ENCODE peak calls at places on chromosomes 4 and X, in ten cellular contexts. J is mammary epithelial cell, L is Panc1, D is HL-60, W is thyroid gland, G is right lobe of liver, R is uterus, M is upper lobe of right lung, O is aorta, Y is HCT116. S is an unnamed sample.

GRCh38 chr4:94545296-94545695 is 93.6 kb downstream of the PDLIM5 start:
- DNase-seq in Y (no peak), R (no peak), D (no peak), M (no peak), J (peak; percentile 64), L (no peak), G (no peak), W (no peak), O (no peak), S (no peak)

GRCh38 chrX:40054793-40055192 is 43.0 kb downstream of the BCOR start:
- DNase-seq in O (no peak), Y (no peak), M (no peak), R (no peak), L (no peak), W (no peak), J (no peak), D (no peak), G (no peak), S (no peak)

GRCh38 chr4:5110901-5111300 is 59.6 kb downstream of the STK32B start:
- DNase-seq in O (no peak), M (no peak), Y (no peak), L (no peak), J (no peak), R (no peak), D (no peak), W (no peak), G (no peak), S (no peak)

GRCh38 chr4:105474110-105474518 is 252 bp upstream of the PPA2 start:
- DNase-seq in D (no peak), J (peak; percentile 81), O (peak; percentile 97), Y (no peak), W (peak; percentile 90), G (peak; percentile 92), M (peak; percentile 95), R (peak; percentile 74), L (no peak), S (no peak)

GRCh38 chrX:153443476-153444332 is 2.2 kb downstream of the TREX2 start:
- DNase-seq in W (no peak), R (no peak), G (no peak), D (no peak), J (peak; percentile 13), O (peak; percentile 72), L (no peak), Y (no peak), M (no peak), S (no peak)

GRCh38 chr4:3716876-3717235 is 49.3 kb upstream of the ADRA2C start:
- DNase-seq in M (no peak), J (no peak), O (peak; percentile 57), W (no peak), G (no peak), D (no peak), Y (no peak), L (no peak), R (no peak), S (no peak)

GRCh38 chr4:108828620-108829019 is 65.8 kb upstream of the ETNPPL start:
- DNase-seq in J (no peak), Y (no peak), D (no peak), G (no peak), O (no peak), M (no peak), R (no peak), W (no peak), L (no peak), S (no peak)

GRCh38 chr4:45477311-45477733 is 646.5 kb downstream of the GABRG1 start:
- DNase-seq in G (no peak), D (no peak), R (no peak), M (no peak), L (no peak), W (no peak), Y (no peak), J (no peak), O (peak; percentile 67), S (no peak)

GRCh38 chr4:113292371-113293042 is 243.1 kb downstream of the ANK2 start:
- DNase-seq in O (peak; percentile 77), Y (no peak), L (no peak), R (peak; percentile 34), W (peak; percentile 58), G (no peak), M (no peak), J (no peak), D (no peak), S (no peak)
- H3K4me3 ChIP-seq in O (no peak overlapping the region), Y (no peak overlapping the region), L (no peak overlapping the region), R (no peak overlapping the region), W (no peak overlapping the region), G (no peak overlapping the region), M (peak overlapping the region; percentile 24), J (no peak overlapping the region), D (no peak overlapping the region), S (no peak overlapping the region)

GRCh38 chrX:10049246-10049645 is 82.1 kb downstream of the CLDN34 start:
- DNase-seq in L (no peak), G (no peak), Y (no peak), R (no peak), D (no peak), W (no peak), J (no peak), M (no peak), O (no peak), S (no peak)

GRCh38 chrX:10048695-10049094 is 81.5 kb downstream of the CLDN34 start:
- DNase-seq in D (no peak), R (no peak), W (no peak), J (no peak), G (no peak), L (no peak), M (peak; percentile 63), Y (no peak), O (peak; percentile 39), S (no peak)

GRCh38 chrX:10047133-10047532 is 80.0 kb downstream of the CLDN34 start:
- DNase-seq in Y (no peak), D (no peak), L (no peak), J (no peak), W (no peak), R (no peak), M (no peak), O (peak; percentile 54), G (no peak), S (no peak)

GRCh38 chrX:10047631-10048030 is 80.5 kb downstream of the CLDN34 start:
- DNase-seq in G (no peak), O (no peak), Y (no peak), M (no peak), J (no peak), W (no peak), R (no peak), D (no peak), L (no peak), S (no peak)

DNA sequence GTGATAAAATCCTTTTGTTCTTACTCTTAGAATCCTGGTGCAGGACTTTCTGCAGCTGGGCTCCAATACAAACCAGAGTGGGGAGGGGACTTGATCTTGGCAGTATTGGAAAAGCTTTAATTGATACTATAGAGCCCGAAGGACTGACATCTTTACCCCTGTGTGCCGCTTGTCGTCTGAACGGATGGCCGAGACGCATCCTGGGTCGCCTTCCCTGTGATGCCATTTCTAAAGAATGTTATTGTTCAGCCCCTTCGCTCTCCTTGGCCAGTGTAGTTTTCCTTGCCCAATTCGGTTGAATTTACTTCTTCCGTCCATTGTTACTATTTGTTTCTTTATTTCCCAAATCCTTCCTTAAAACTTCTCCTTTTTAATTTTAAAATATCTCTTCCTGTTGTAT is 80.9 kb downstream of the CLDN34 start:
- DNase-seq in J (no peak), O (peak; percentile 57), Y (no peak), D (no peak), R (no peak), L (no peak), M (no peak), G (no peak), W (no peak), S (no peak)
- H3K4me3 ChIP-seq in J (no peak overlapping the region), O (no peak overlapping the region), Y (no peak overlapping the region), D (no peak overlapping the region), R (no peak overlapping the region), L (no peak overlapping the region), M (no peak overlapping the region), G (no peak overlapping the region), W (no peak overlapping the region), S (no peak overlapping the region)

GRCh38 chrX:131288188-131288587 is 918 bp downstream of the IGSF1 start:
- DNase-seq in L (no peak), J (no peak), O (no peak), W (no peak), G (no peak), R (no peak), Y (no peak), D (no peak), M (no peak), S (no peak)

GRCh38 chrX:131287556-131288179 is 1.4 kb downstream of the IGSF1 start:
- DNase-seq in D (no peak), Y (no peak), J (no peak), W (no peak), G (no peak), L (no peak), O (no peak), M (no peak), R (no peak), S (no peak)

GRCh38 chrX:131289527-131289926 is 421 bp upstream of the IGSF1 start:
- DNase-seq in G (no peak), W (no peak), D (no peak), M (no peak), O (no peak), R (no peak), Y (no peak), L (no peak), J (no peak), S (no peak)

DNA sequence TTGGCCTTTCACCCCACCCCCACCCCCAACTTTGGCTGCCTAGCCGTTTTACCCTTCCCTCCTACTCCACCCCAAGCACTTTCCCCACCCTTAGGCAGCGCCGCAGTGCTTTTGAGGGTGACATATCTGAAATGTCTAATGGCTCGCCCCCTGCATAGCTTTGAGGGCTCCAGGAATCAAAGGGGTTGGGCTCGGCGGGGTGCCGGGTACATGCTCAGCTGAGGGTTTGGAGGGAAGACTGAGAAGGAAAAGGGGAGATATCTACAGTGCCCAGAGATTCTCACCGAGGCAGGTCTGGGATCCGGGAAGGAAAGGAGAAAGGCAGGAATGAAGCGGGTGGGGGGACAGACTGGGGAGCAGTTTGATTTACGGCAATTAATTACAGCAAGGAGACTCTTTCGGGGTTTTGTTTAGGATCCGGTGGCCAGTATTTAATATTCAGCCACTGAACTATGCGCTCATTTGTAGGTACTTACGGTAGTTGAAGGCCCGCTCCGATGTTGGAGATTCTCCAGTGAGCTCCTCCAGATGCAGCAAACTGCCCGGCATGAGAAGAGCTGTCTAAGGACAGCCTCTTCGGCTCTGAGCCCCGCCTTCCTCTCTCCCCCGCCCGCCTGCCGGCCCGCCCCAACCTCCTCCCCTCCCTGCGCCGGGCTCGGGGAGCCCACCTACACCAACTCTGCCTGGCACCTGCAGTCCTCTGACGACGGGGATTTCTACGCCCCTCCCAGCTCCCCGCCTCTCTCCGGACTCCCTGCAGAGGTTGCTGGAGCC is at the start of gene IGSF1:
- DNase-seq in Y (no peak), G (peak; percentile 25), R (peak; percentile 46), W (peak; percentile 73), D (no peak), O (no peak), M (no peak), J (no peak), L (no peak), S (no peak)
- H3K4me3 ChIP-seq in Y (no peak within 1 kb of the TSS), G (no peak within 1 kb of the TSS), R (no peak within 1 kb of the TSS), W (peak within 1 kb of the TSS; percentile 14), D (no peak within 1 kb of the TSS), O (no peak within 1 kb of the TSS), M (no peak within 1 kb of the TSS), J (no peak within 1 kb of the TSS), L (peak within 1 kb of the TSS; percentile 4), S (no peak within 1 kb of the TSS)

DNA sequence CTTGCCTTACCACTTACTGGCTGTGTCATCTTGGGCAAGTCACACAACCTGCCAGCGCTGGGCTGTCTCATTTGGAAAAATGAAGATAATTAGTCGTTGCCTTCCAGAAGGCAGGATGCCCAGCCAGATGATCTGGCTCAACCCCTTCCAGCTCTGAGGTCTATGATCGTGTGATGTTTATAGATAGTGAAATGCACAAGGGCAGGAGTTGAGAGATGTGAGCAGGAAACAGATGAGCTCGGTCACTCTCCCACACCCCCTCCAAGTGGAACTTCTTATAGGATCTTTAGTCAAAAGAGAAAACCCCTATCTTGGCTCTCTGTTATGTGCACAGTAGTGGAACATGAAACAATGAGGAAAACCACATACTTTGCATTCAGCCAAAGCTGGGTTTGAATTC is 336.8 kb upstream of the PPARGC1A start:
- DNase-seq in W (no peak), Y (no peak), J (no peak), D (no peak), G (peak; percentile 52), L (no peak), R (no peak), O (no peak), M (no peak), S (no peak)
- H3K4me3 ChIP-seq in W (no peak overlapping the region), Y (no peak overlapping the region), J (no peak overlapping the region), D (no peak overlapping the region), G (no peak overlapping the region), L (no peak overlapping the region), R (no peak overlapping the region), O (no peak overlapping the region), M (no peak overlapping the region), S (no peak overlapping the region)